ENCODE peak calls at places on chromosomes 11 and 22, in six cellular contexts. F is activated CD4-positive, alpha-beta T cell treated with anti-CD3 and anti-CD28 coated beads, Interleukin-2, amount 50 U/mL, for 4 hours; D is cardiac fibroblast; I is tibial artery; A is CD8-positive, alpha-beta T cell; V is IMR-90. Q is an unnamed sample.

GRCh38 chr11:83766932-83767331 is 480.8 kb upstream of the CCDC90B start:
- DNase-seq in I (no peak), V (no peak), A (no peak), D (no peak), F (no peak), Q (no peak)

GRCh38 chr11:42077794-42078193 is 618.3 kb upstream of the LRRC4C start:
- DNase-seq in D (no peak), V (no peak), I (no peak), F (no peak), A (no peak), Q (no peak)

GRCh38 chr11:68302256-68303054 is 9.9 kb upstream of the LRP5 start:
- DNase-seq in V (peak; percentile 50), F (no peak), I (no peak), A (no peak), D (peak; percentile 59), Q (peak; percentile 32)

GRCh38 chr11:100625041-100625440 is 62.0 kb upstream of the ARHGAP42 start:
- DNase-seq in F (no peak), A (no peak), V (no peak), I (no peak), D (peak; percentile 16), Q (peak; percentile 77)

GRCh38 chr11:59756845-59757244 is 1.7 kb downstream of the STX3 start:
- DNase-seq in I (peak; percentile 67), D (peak; percentile 16), A (no peak), V (peak; percentile 15), F (no peak), Q (peak; percentile 29)

GRCh38 chr11:60500276-60500935 is 7.8 kb downstream of the MS4A12 start:
- DNase-seq in V (no peak), I (no peak), D (peak; percentile 18), F (no peak), A (no peak), Q (no peak)

GRCh38 chr11:27161071-27161470 is 120.5 kb downstream of the BBOX1 start:
- DNase-seq in D (peak; percentile 67), F (no peak), V (peak; percentile 68), A (no peak), I (no peak), Q (no peak)

GRCh38 chr11:36463781-36464180 is 46.3 kb downstream of the TRAF6 start:
- DNase-seq in D (no peak), V (peak; percentile 59), A (no peak), I (no peak), F (no peak), Q (peak; percentile 41)

GRCh38 chr11:4863893-4864292 is 14.9 kb upstream of the OR51S1 start:
- DNase-seq in A (no peak), I (no peak), D (no peak), V (no peak), F (no peak), Q (no peak)

GRCh38 chr22:22422629-22423112 is 85.9 kb downstream of the ZNF280B start:
- DNase-seq in I (no peak), V (peak; percentile 48), D (peak; percentile 77), F (peak; percentile 49), A (peak; percentile 65), Q (peak; percentile 82)

GRCh38 chr22:25404923-25405853 is 159.3 kb upstream of the GRK3 start:
- DNase-seq in V (peak; percentile 73), A (peak; percentile 78), D (peak; percentile 55), I (peak; percentile 88), F (peak; percentile 52), Q (peak; percentile 62)

GRCh38 chr11:117834068-117834810 is 9.7 kb upstream of the FXYD2 start:
- DNase-seq in A (peak; percentile 35), D (no peak), I (no peak), F (no peak), V (no peak), Q (no peak)

GRCh38 chr11:57342702-57343101 is 4.5 kb downstream of the P2RX3 start:
- DNase-seq in A (no peak), D (no peak), V (no peak), F (no peak), I (no peak), Q (no peak)

GRCh38 chr11:77752518-77752917 is 68.0 kb downstream of the RSF1 start:
- DNase-seq in I (no peak), V (peak; percentile 32), A (no peak), D (no peak), F (no peak), Q (peak; percentile 5)

GRCh38 chr22:32623943-32624342 is 149.3 kb downstream of the FBXO7 start:
- DNase-seq in V (peak; percentile 98), I (peak; percentile 94), A (no peak), F (no peak), D (peak; percentile 57), Q (peak; percentile 91)

GRCh38 chr11:88398372-88399140 is 61.0 kb upstream of the CTSC start:
- DNase-seq in A (no peak), F (no peak), V (peak; percentile 69), I (no peak), D (peak; percentile 86), Q (peak; percentile 74)

GRCh38 chr22:38900677-38901076 is 28.7 kb upstream of the CBX6 start:
- DNase-seq in I (no peak), F (no peak), V (no peak), A (no peak), D (no peak), Q (no peak)

GRCh38 chr22:30325065-30325720 is 1.5 kb downstream of the TBC1D10A start:
- DNase-seq in D (peak; percentile 91), A (no peak), V (peak; percentile 90), F (no peak), I (peak; percentile 84), Q (peak; percentile 82)

GRCh38 chr11:13291794-13292193 is 14.2 kb downstream of the BMAL1 start:
- DNase-seq in I (no peak), A (no peak), V (no peak), F (no peak), D (no peak), Q (no peak)

GRCh38 chr11:66361502-66361941 is 10.0 kb downstream of the SLC29A2 start:
- DNase-seq in I (no peak), F (no peak), A (no peak), D (no peak), V (no peak), Q (no peak)

GRCh38 chr11:117589024-117589423 is 208.0 kb downstream of the DSCAML1 start:
- DNase-seq in I (peak; percentile 15), V (no peak), F (no peak), D (no peak), A (no peak), Q (no peak)

Q was measured in choroid plexus epithelial cell.